ENCODE peak calls at places on chromosomes 11 and 22, in six cellular contexts. V is AG09309, R is GM12865, P is colonic mucosa, B is fibroblast of lung, M is AG10803. I is an unnamed sample.
A peak's percentile ranks its signal among the peaks of the same experiment; 100 is the strongest.

GRCh38 chr22:32839776-32840571 is 38.5 kb downstream of the TIMP3 start:
- DNase-seq in V (peak; percentile 40), R (no peak), B (peak; percentile 91), P (no peak), M (no peak), I (no peak)

GRCh38 chr22:36467946-36468345 is 13.5 kb downstream of the TXN2 start:
- DNase-seq in P (no peak), M (peak; percentile 93), R (no peak), B (peak; percentile 98), V (no peak), I (peak; percentile 88)

GRCh38 chr11:128582496-128583366 is 4.6 kb downstream of the ETS1 start:
- DNase-seq in M (peak; percentile 91), B (peak; percentile 98), R (no peak), P (no peak), V (peak; percentile 83), I (peak; percentile 89)

GRCh38 chr11:58028687-58029411 is 1.9 kb upstream of the OR6Q1 start:
- DNase-seq in M (peak; percentile 64), P (no peak), V (peak; percentile 38), B (peak; percentile 66), R (no peak), I (no peak)

GRCh38 chr11:57249384-57250319 is 12.6 kb upstream of the APLNR start:
- DNase-seq in P (peak; percentile 78), V (peak; percentile 16), R (peak; percentile 57), M (peak; percentile 53), B (peak; percentile 38), I (no peak)

GRCh38 chr11:75277211-75277805 is 36.7 kb downstream of the TPBGL start:
- DNase-seq in B (no peak), R (no peak), P (no peak), V (no peak), M (no peak), I (no peak)

GRCh38 chr11:43894546-43894945 is 13.9 kb downstream of the ALKBH3 start:
- DNase-seq in B (no peak), P (no peak), M (no peak), V (no peak), R (no peak), I (no peak)

GRCh38 chr11:76033699-76034098 is 172.6 kb downstream of the WNT11 start:
- DNase-seq in V (no peak), B (no peak), P (no peak), M (no peak), R (peak; percentile 39), I (no peak)

GRCh38 chr11:82995754-82996398 is 75.8 kb downstream of the RAB30 start:
- DNase-seq in M (peak; percentile 73), R (peak; percentile 71), B (peak; percentile 80), P (no peak), V (peak; percentile 67), I (peak; percentile 25)

GRCh38 chr22:30838111-30838510 is 130.5 kb downstream of the MORC2 start:
- DNase-seq in R (no peak), P (no peak), B (no peak), M (no peak), V (no peak), I (no peak)

GRCh38 chr11:123191939-123192338 is 3.1 kb downstream of the CLMP start:
- DNase-seq in B (no peak), R (no peak), M (no peak), V (no peak), P (no peak), I (no peak)
- H3K4me3 ChIP-seq in B (peak overlapping the region; percentile 79), R (no peak overlapping the region), M (peak overlapping the region; percentile 85), V (peak overlapping the region; percentile 93), P (no peak overlapping the region), I (no peak overlapping the region)

GRCh38 chr11:62400760-62401159 is 18.1 kb upstream of the SCGB1A1 start:
- DNase-seq in P (peak; percentile 70), M (peak; percentile 93), V (peak; percentile 46), R (no peak), B (peak; percentile 91), I (peak; percentile 55)

GRCh38 chr11:62399868-62400245 is 19.0 kb upstream of the SCGB1A1 start:
- DNase-seq in R (no peak), P (no peak), V (no peak), B (no peak), M (no peak), I (no peak)

GRCh38 chr11:62401356-62401755 is 17.5 kb upstream of the SCGB1A1 start:
- DNase-seq in B (no peak), R (no peak), P (no peak), M (no peak), V (no peak), I (no peak)

GRCh38 chr11:62399172-62399867 is 19.5 kb upstream of the SCGB1A1 start:
- DNase-seq in R (no peak), B (no peak), M (no peak), P (no peak), V (no peak), I (no peak)

DNA sequence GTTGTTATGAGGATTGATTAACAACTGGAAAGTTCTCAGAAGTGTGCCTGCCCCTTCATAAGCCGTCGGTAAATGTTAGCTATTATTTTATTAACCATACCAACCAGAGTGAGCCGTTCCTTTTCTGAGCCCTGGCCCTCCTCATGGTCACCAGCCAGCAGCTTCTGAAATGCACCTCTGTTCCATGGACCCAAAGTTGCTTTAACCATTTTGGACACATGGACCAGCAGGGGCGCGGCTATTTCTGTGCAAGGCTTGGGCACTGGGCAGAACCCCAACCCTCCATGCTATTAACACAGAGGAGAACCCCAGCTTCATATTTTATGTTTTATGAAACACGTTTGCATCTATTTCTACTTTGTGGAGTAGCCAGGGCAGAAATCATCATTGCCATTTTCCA is 18.6 kb upstream of the SCGB1A1 start:
- DNase-seq in V (no peak), R (no peak), B (no peak), M (no peak), P (no peak), I (no peak)
- H3K4me3 ChIP-seq in V (no peak overlapping the region), R (no peak overlapping the region), B (no peak overlapping the region), M (no peak overlapping the region), P (no peak overlapping the region), I (no peak overlapping the region)

GRCh38 chr22:46079093-46079860 is 71.0 kb upstream of the PPARA start:
- DNase-seq in B (peak; percentile 46), P (no peak), M (no peak), V (no peak), R (no peak), I (no peak)

GRCh38 chr22:46081831-46082210 is 68.5 kb upstream of the PPARA start:
- DNase-seq in V (no peak), R (no peak), M (no peak), P (no peak), B (peak; percentile 45), I (no peak)

GRCh38 chr22:46081036-46081830 is 69.1 kb upstream of the PPARA start:
- DNase-seq in M (no peak), P (no peak), V (no peak), B (no peak), R (no peak), I (no peak)

GRCh38 chr22:46078241-46079092 is 71.9 kb upstream of the PPARA start:
- DNase-seq in B (peak; percentile 84), M (peak; percentile 89), P (no peak), V (peak; percentile 69), R (no peak), I (no peak)

DNA sequence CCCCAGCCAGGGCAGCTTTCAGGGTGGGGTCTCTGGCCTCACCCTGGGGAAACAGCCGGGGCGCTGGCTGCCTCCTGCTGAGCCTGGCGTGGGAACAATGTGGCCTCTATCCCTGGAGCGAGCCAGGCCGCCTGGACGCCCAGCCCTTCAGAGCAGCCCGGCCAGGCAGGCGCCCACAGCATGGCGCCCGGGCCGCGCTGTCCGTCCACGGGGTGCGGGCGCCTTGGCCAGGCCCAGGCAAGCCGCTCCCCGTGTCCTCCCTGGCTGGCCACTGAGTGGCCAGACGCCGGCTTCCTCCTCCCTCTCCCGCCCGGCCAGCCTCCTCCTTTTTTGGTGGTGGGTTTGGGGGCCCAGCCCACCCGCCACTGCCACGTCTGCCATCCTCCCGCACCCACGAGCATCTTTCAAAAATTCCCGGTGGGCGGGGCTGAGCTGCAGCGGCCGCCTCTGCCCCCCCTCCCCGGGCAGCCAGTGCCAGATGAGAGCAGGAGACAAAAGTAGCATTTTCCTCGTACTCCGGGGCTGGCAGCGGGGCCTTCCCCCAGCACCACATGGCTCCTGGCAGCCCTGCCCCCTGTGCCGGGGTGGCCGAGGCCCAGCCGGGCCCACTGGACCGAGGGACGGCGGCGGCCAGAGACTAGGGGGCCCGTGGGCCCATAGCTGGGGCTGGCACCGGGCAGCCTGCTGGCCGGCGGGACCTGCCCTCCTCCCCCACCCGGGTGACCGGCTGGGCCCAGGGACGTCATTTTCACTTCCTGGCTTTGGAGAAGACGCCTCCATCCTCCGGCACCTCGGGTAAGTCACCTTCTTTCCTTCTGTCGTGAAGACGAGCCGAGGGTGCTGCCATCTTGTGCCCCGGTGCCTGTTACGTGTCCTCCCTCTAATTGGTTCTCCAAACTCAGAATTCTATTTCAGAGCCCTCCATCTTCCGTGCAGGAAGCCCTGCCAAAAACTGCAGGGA is 70.2 kb upstream of the PPARA start:
- DNase-seq in B (peak; percentile 94), P (no peak), V (peak; percentile 80), R (no peak), M (peak; percentile 95), I (no peak)
- H3K4me3 ChIP-seq in B (peak overlapping the region; percentile 84), P (peak overlapping the region; percentile 15), V (peak overlapping the region; percentile 96), R (no peak overlapping the region), M (peak overlapping the region; percentile 98), I (no peak overlapping the region)

GRCh38 chr22:39244073-39244495 is 698 bp downstream of the PDGFB start:
- DNase-seq in P (no peak), M (no peak), R (no peak), B (no peak), V (no peak), I (no peak)

GRCh38 chr22:39242389-39242808 is 2.4 kb downstream of the PDGFB start:
- DNase-seq in R (no peak), P (no peak), M (no peak), V (no peak), B (no peak), I (no peak)

GRCh38 chr22:39244496-39245129 is at the start of gene PDGFB:
- DNase-seq in M (no peak), V (no peak), P (peak; percentile 42), B (no peak), R (no peak), I (no peak)

GRCh38 chr22:39242809-39243442 is 1.9 kb downstream of the PDGFB start:
- DNase-seq in R (no peak), M (no peak), B (no peak), P (peak; percentile 39), V (no peak), I (no peak)

GRCh38 chr22:39243443-39244072 is 1.2 kb downstream of the PDGFB start:
- DNase-seq in M (no peak), R (no peak), B (no peak), P (no peak), V (no peak), I (no peak)
- H3K4me3 ChIP-seq in M (peak overlapping the region; percentile 33), R (peak overlapping the region; percentile 4), B (no peak overlapping the region), P (peak overlapping the region; percentile 32), V (no peak overlapping the region), I (peak overlapping the region; percentile 37)

I was measured in skeletal muscle cell.